ENCODE peak calls at places on chromosome 13, in seven cellular contexts. Y is stomach, Q is ovary, I is head of caudate nucleus, E is T-helper 2 cell, T is mesothelial cell of epicardium, O is amniotic epithelial cell. V is an unnamed sample.

GRCh38 chr13:33208290-33208990 is 77.1 kb downstream of the STARD13 start:
- DNase-seq in Y (no peak), Q (no peak), I (no peak), E (no peak), T (no peak), O (no peak), V (no peak)

GRCh38 chr13:85725433-85725832 is 73.8 kb downstream of the SLITRK6 start:
- DNase-seq in Y (no peak), Q (no peak), I (no peak), E (no peak), T (no peak), O (no peak), V (no peak)

GRCh38 chr13:45737571-45738002 is 35.5 kb downstream of the CBY2 start:
- DNase-seq in Y (no peak), Q (no peak), I (no peak), E (no peak), T (no peak), O (no peak), V (no peak)

GRCh38 chr13:48976677-48977625 is 1.2 kb downstream of the FNDC3A start:
- DNase-seq in Y (no peak), Q (no peak), I (peak), E (no peak), T (no peak), O (no peak), V (no peak)

GRCh38 chr13:31167490-31167889 is 5.8 kb upstream of the HSPH1 start:
- DNase-seq in Y (no peak), Q (no peak), I (no peak), E (no peak), T (no peak), O (no peak), V (no peak)

GRCh38 chr13:43905435-43906031 is 25.8 kb downstream of the LACC1 start:
- DNase-seq in Y (no peak), Q (no peak), I (peak), E (no peak), T (no peak), O (peak), V (no peak)

GRCh38 chr13:27533155-27533643 is 82.8 kb upstream of the MTIF3 start:
- DNase-seq in Y (peak), Q (peak), I (peak), E (peak), T (peak), O (peak), V (no peak)

GRCh38 chr13:48068952-48069351 is 26.0 kb downstream of the MED4 start:
- DNase-seq in Y (no peak), Q (no peak), I (no peak), E (no peak), T (no peak), O (no peak), V (no peak)

GRCh38 chr13:40975441-40975840 is 43.7 kb downstream of the ELF1 start:
- DNase-seq in Y (no peak), Q (no peak), I (no peak), E (no peak), T (no peak), O (no peak), V (no peak)

GRCh38 chr13:34913040-34913439 is 29.0 kb upstream of the NBEA start:
- DNase-seq in Y (no peak), Q (no peak), I (no peak), E (no peak), T (no peak), O (peak), V (no peak)

GRCh38 chr13:98826156-98826555 is 73.7 kb upstream of the SLC15A1 start:
- DNase-seq in Y (no peak), Q (no peak), I (no peak), E (no peak), T (no peak), O (no peak), V (no peak)

GRCh38 chr13:110426745-110427144 is 119.7 kb downstream of the COL4A2 start:
- DNase-seq in Y (no peak), Q (no peak), I (peak), E (no peak), T (no peak), O (no peak), V (no peak)

GRCh38 chr13:108463365-108463764 is 166.0 kb upstream of the MYO16 start:
- DNase-seq in Y (no peak), Q (no peak), I (no peak), E (no peak), T (no peak), O (peak), V (no peak)

GRCh38 chr13:45826741-45827140 is 24.8 kb downstream of the SIAH3 start:
- DNase-seq in Y (no peak), Q (no peak), I (no peak), E (no peak), T (no peak), O (no peak), V (no peak)

GRCh38 chr13:110498327-110498726 is 63.2 kb downstream of the RAB20 start:
- DNase-seq in Y (no peak), Q (no peak), I (no peak), E (no peak), T (no peak), O (peak), V (no peak)

GRCh38 chr13:111153279-111153976 is 38.3 kb downstream of the ARHGEF7 start:
- DNase-seq in Y (peak), Q (peak), I (peak), E (peak), T (peak), O (peak), V (peak)

GRCh38 chr13:110183925-110184324 is 123.0 kb downstream of the COL4A1 start:
- DNase-seq in Y (no peak), Q (no peak), I (no peak), E (no peak), T (no peak), O (peak), V (no peak)

GRCh38 chr13:39590466-39591036 is 12.4 kb downstream of the LHFPL6 start:
- DNase-seq in Y (no peak), Q (no peak), I (no peak), E (no peak), T (no peak), O (no peak), V (no peak)

GRCh38 chr13:97240789-97241734 is 18.9 kb downstream of the MBNL2 start:
- DNase-seq in Y (no peak), Q (no peak), I (no peak), E (no peak), T (no peak), O (no peak), V (no peak)

GRCh38 chr13:64871742-64872141 is 2358.4 kb downstream of the PCDH9 start:
- DNase-seq in Y (no peak), Q (no peak), I (no peak), E (no peak), T (no peak), O (no peak), V (no peak)

GRCh38 chr13:75442736-75443234 is 39.2 kb downstream of the TBC1D4 start:
- DNase-seq in Y (no peak), Q (no peak), I (no peak), E (no peak), T (no peak), O (no peak), V (no peak)

GRCh38 chr13:43157796-43158195 is 134.4 kb downstream of the DNAJC15 start:
- DNase-seq in Y (no peak), Q (no peak), I (no peak), E (no peak), T (no peak), O (no peak), V (no peak)

GRCh38 chr13:46613409-46614049 is 60.6 kb downstream of the LRCH1 start:
- DNase-seq in Y (no peak), Q (no peak), I (no peak), E (no peak), T (no peak), O (no peak), V (no peak)